ENCODE peak calls at places on chromosomes 1 and 21, in ten cellular contexts. One of them, this sample, is unnamed.

GRCh38 chr1:215262106-215262505 is 179.6 kb downstream of the KCNK2 start:
- DNase-seq in cardiac muscle cell: no peak
- DNase-seq in right lobe of liver: no peak
- DNase-seq in neural progenitor cell: no peak
- DNase-seq in mucosa of descending colon: no peak
- DNase-seq in ovary: no peak
- DNase-seq in colonic mucosa: no peak
- DNase-seq in body of pancreas: no peak
- DNase-seq in GM13977: no peak
- DNase-seq in fibroblast of lung: no peak
- DNase-seq in this sample: no peak

GRCh38 chr1:154856049-154856448 is 14.0 kb downstream of the KCNN3 start:
- DNase-seq in right lobe of liver: no peak
- DNase-seq in GM13977: no peak
- DNase-seq in ovary: no peak
- DNase-seq in fibroblast of lung: no peak
- DNase-seq in cardiac muscle cell: no peak
- DNase-seq in neural progenitor cell: peak
- DNase-seq in mucosa of descending colon: no peak
- DNase-seq in colonic mucosa: no peak
- DNase-seq in body of pancreas: no peak
- DNase-seq in this sample: no peak

GRCh38 chr1:236627717-236628116 is 23.4 kb upstream of the HEATR1 start:
- DNase-seq in GM13977: no peak
- DNase-seq in fibroblast of lung: no peak
- DNase-seq in colonic mucosa: no peak
- DNase-seq in mucosa of descending colon: no peak
- DNase-seq in body of pancreas: no peak
- DNase-seq in right lobe of liver: no peak
- DNase-seq in neural progenitor cell: no peak
- DNase-seq in cardiac muscle cell: no peak
- DNase-seq in ovary: no peak
- DNase-seq in this sample: no peak

GRCh38 chr1:203039609-203040517 is 13.6 kb downstream of the PPFIA4 start:
- DNase-seq in mucosa of descending colon: no peak
- DNase-seq in ovary: no peak
- DNase-seq in GM13977: no peak
- DNase-seq in cardiac muscle cell: no peak
- DNase-seq in neural progenitor cell: peak
- DNase-seq in body of pancreas: no peak
- DNase-seq in fibroblast of lung: no peak
- DNase-seq in right lobe of liver: no peak
- DNase-seq in colonic mucosa: no peak
- DNase-seq in this sample: peak

GRCh38 chr1:236535656-236536293 is 12.0 kb downstream of the LGALS8 start:
- DNase-seq in fibroblast of lung: no peak
- DNase-seq in mucosa of descending colon: no peak
- DNase-seq in GM13977: no peak
- DNase-seq in neural progenitor cell: no peak
- DNase-seq in ovary: no peak
- DNase-seq in colonic mucosa: no peak
- DNase-seq in body of pancreas: no peak
- DNase-seq in right lobe of liver: peak
- DNase-seq in cardiac muscle cell: no peak
- DNase-seq in this sample: no peak

GRCh38 chr1:182633657-182634281 is 29.6 kb upstream of the RGS16 start:
- DNase-seq in neural progenitor cell: peak
- DNase-seq in colonic mucosa: no peak
- DNase-seq in ovary: no peak
- DNase-seq in GM13977: no peak
- DNase-seq in body of pancreas: peak
- DNase-seq in mucosa of descending colon: peak
- DNase-seq in cardiac muscle cell: no peak
- DNase-seq in right lobe of liver: no peak
- DNase-seq in fibroblast of lung: no peak
- DNase-seq in this sample: no peak

GRCh38 chr1:221782970-221783369 is 41.1 kb upstream of the DUSP10 start:
- DNase-seq in cardiac muscle cell: no peak
- DNase-seq in body of pancreas: no peak
- DNase-seq in right lobe of liver: no peak
- DNase-seq in colonic mucosa: no peak
- DNase-seq in ovary: no peak
- DNase-seq in neural progenitor cell: no peak
- DNase-seq in mucosa of descending colon: no peak
- DNase-seq in fibroblast of lung: no peak
- DNase-seq in GM13977: no peak
- DNase-seq in this sample: no peak

GRCh38 chr1:109370712-109371270 is 26.9 kb downstream of the SORT1 start:
- DNase-seq in right lobe of liver: no peak
- DNase-seq in cardiac muscle cell: peak
- DNase-seq in mucosa of descending colon: no peak
- DNase-seq in neural progenitor cell: no peak
- DNase-seq in fibroblast of lung: peak
- DNase-seq in GM13977: no peak
- DNase-seq in colonic mucosa: no peak
- DNase-seq in ovary: no peak
- DNase-seq in body of pancreas: peak
- DNase-seq in this sample: no peak

GRCh38 chr1:196400478-196401453 is 207.5 kb downstream of the KCNT2 start:
- DNase-seq in ovary: peak
- DNase-seq in right lobe of liver: peak
- DNase-seq in body of pancreas: peak
- DNase-seq in cardiac muscle cell: peak
- DNase-seq in neural progenitor cell: no peak
- DNase-seq in GM13977: no peak
- DNase-seq in mucosa of descending colon: peak
- DNase-seq in colonic mucosa: peak
- DNase-seq in fibroblast of lung: peak
- DNase-seq in this sample: no peak

GRCh38 chr1:114369930-114370329 is 141.1 kb downstream of the TRIM33 start:
- DNase-seq in fibroblast of lung: no peak
- DNase-seq in cardiac muscle cell: peak
- DNase-seq in ovary: no peak
- DNase-seq in right lobe of liver: no peak
- DNase-seq in GM13977: no peak
- DNase-seq in mucosa of descending colon: no peak
- DNase-seq in neural progenitor cell: no peak
- DNase-seq in colonic mucosa: no peak
- DNase-seq in body of pancreas: no peak
- DNase-seq in this sample: no peak

GRCh38 chr1:175742790-175743459 is 470 bp downstream of the TNR start:
- DNase-seq in GM13977: no peak
- DNase-seq in colonic mucosa: no peak
- DNase-seq in mucosa of descending colon: peak
- DNase-seq in cardiac muscle cell: peak
- DNase-seq in body of pancreas: peak
- DNase-seq in right lobe of liver: no peak
- DNase-seq in fibroblast of lung: peak
- DNase-seq in ovary: no peak
- DNase-seq in neural progenitor cell: peak
- DNase-seq in this sample: peak

GRCh38 chr1:159983681-159984080 is 29.6 kb upstream of the SLAMF9 start:
- DNase-seq in neural progenitor cell: no peak
- DNase-seq in mucosa of descending colon: no peak
- DNase-seq in right lobe of liver: no peak
- DNase-seq in body of pancreas: no peak
- DNase-seq in ovary: no peak
- DNase-seq in colonic mucosa: peak
- DNase-seq in fibroblast of lung: no peak
- DNase-seq in GM13977: no peak
- DNase-seq in cardiac muscle cell: no peak
- DNase-seq in this sample: no peak

GRCh38 chr1:61337037-61337436 is 254.7 kb downstream of the NFIA start:
- DNase-seq in fibroblast of lung: no peak
- DNase-seq in colonic mucosa: no peak
- DNase-seq in mucosa of descending colon: no peak
- DNase-seq in GM13977: no peak
- DNase-seq in cardiac muscle cell: peak
- DNase-seq in ovary: no peak
- DNase-seq in neural progenitor cell: no peak
- DNase-seq in right lobe of liver: no peak
- DNase-seq in body of pancreas: no peak
- DNase-seq in this sample: no peak
- TF ChIP-seq CTCF in fibroblast of lung: no peak
- TF ChIP-seq CTCF in colonic mucosa: no peak
- TF ChIP-seq CTCF in mucosa of descending colon: no peak
- TF ChIP-seq CTCF in GM13977: no peak
- TF ChIP-seq CTCF in cardiac muscle cell: peak
- TF ChIP-seq CTCF in ovary: no peak
- TF ChIP-seq CTCF in neural progenitor cell: peak
- TF ChIP-seq CTCF in right lobe of liver: peak
- TF ChIP-seq CTCF in body of pancreas: no peak
- TF ChIP-seq CTCF in this sample: no peak

GRCh38 chr21:42670058-42670830 is 16.8 kb downstream of the PDE9A start:
- DNase-seq in cardiac muscle cell: no peak
- DNase-seq in fibroblast of lung: no peak
- DNase-seq in mucosa of descending colon: no peak
- DNase-seq in ovary: no peak
- DNase-seq in right lobe of liver: no peak
- DNase-seq in neural progenitor cell: no peak
- DNase-seq in colonic mucosa: no peak
- DNase-seq in body of pancreas: no peak
- DNase-seq in GM13977: no peak
- DNase-seq in this sample: no peak

GRCh38 chr21:42668620-42669019 is 15.2 kb downstream of the PDE9A start:
- DNase-seq in neural progenitor cell: no peak
- DNase-seq in colonic mucosa: no peak
- DNase-seq in ovary: no peak
- DNase-seq in fibroblast of lung: no peak
- DNase-seq in right lobe of liver: no peak
- DNase-seq in body of pancreas: no peak
- DNase-seq in GM13977: no peak
- DNase-seq in cardiac muscle cell: no peak
- DNase-seq in mucosa of descending colon: no peak
- DNase-seq in this sample: no peak

GRCh38 chr21:42670884-42671283 is 17.5 kb downstream of the PDE9A start:
- DNase-seq in cardiac muscle cell: no peak
- DNase-seq in ovary: no peak
- DNase-seq in right lobe of liver: no peak
- DNase-seq in body of pancreas: no peak
- DNase-seq in GM13977: no peak
- DNase-seq in fibroblast of lung: no peak
- DNase-seq in mucosa of descending colon: no peak
- DNase-seq in colonic mucosa: no peak
- DNase-seq in neural progenitor cell: no peak
- DNase-seq in this sample: no peak

GRCh38 chr21:42668193-42668592 is 14.8 kb downstream of the PDE9A start:
- DNase-seq in GM13977: no peak
- DNase-seq in mucosa of descending colon: no peak
- DNase-seq in cardiac muscle cell: no peak
- DNase-seq in ovary: no peak
- DNase-seq in right lobe of liver: no peak
- DNase-seq in colonic mucosa: no peak
- DNase-seq in fibroblast of lung: no peak
- DNase-seq in body of pancreas: no peak
- DNase-seq in neural progenitor cell: no peak
- DNase-seq in this sample: no peak

DNA sequence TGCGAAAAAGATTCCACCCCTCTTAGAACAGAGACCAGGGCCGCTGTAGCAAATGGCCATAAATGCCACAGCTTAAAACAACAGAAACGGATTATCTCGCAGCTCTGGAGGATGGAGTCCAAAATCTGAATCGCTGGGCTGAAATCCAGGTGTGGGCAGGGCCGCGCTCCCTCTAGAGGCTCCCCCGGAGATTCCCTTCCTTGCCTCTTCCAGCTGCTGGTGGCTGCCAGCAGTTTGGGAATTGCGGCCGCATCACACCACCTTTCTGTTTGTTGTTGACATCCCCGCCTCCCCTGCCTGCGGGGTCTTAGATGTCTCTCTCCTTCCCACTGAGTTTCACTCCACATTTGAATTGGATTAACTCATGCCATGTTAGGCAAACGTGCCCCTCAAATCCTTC is 15.6 kb downstream of the PDE9A start:
- DNase-seq in fibroblast of lung: no peak
- DNase-seq in colonic mucosa: no peak
- DNase-seq in body of pancreas: no peak
- DNase-seq in right lobe of liver: no peak
- DNase-seq in ovary: peak
- DNase-seq in GM13977: no peak
- DNase-seq in neural progenitor cell: no peak
- DNase-seq in cardiac muscle cell: peak
- DNase-seq in mucosa of descending colon: peak
- DNase-seq in this sample: no peak
- TF ChIP-seq CTCF in fibroblast of lung: no peak
- TF ChIP-seq CTCF in colonic mucosa: no peak
- TF ChIP-seq CTCF in body of pancreas: no peak
- TF ChIP-seq CTCF in right lobe of liver: peak
- TF ChIP-seq CTCF in ovary: peak
- TF ChIP-seq CTCF in GM13977: no peak
- TF ChIP-seq CTCF in neural progenitor cell: peak
- TF ChIP-seq CTCF in cardiac muscle cell: peak
- TF ChIP-seq CTCF in mucosa of descending colon: no peak
- TF ChIP-seq CTCF in this sample: no peak

GRCh38 chr1:165254376-165254775 is 102.1 kb downstream of the LMX1A start:
- DNase-seq in mucosa of descending colon: no peak
- DNase-seq in ovary: no peak
- DNase-seq in fibroblast of lung: no peak
- DNase-seq in colonic mucosa: no peak
- DNase-seq in right lobe of liver: no peak
- DNase-seq in cardiac muscle cell: no peak
- DNase-seq in body of pancreas: no peak
- DNase-seq in neural progenitor cell: no peak
- DNase-seq in GM13977: no peak
- DNase-seq in this sample: no peak
- TF ChIP-seq CTCF in mucosa of descending colon: no peak
- TF ChIP-seq CTCF in ovary: no peak
- TF ChIP-seq CTCF in fibroblast of lung: no peak
- TF ChIP-seq CTCF in colonic mucosa: no peak
- TF ChIP-seq CTCF in right lobe of liver: no peak
- TF ChIP-seq CTCF in cardiac muscle cell: no peak
- TF ChIP-seq CTCF in body of pancreas: no peak
- TF ChIP-seq CTCF in neural progenitor cell: no peak
- TF ChIP-seq CTCF in GM13977: no peak
- TF ChIP-seq CTCF in this sample: no peak

DNA sequence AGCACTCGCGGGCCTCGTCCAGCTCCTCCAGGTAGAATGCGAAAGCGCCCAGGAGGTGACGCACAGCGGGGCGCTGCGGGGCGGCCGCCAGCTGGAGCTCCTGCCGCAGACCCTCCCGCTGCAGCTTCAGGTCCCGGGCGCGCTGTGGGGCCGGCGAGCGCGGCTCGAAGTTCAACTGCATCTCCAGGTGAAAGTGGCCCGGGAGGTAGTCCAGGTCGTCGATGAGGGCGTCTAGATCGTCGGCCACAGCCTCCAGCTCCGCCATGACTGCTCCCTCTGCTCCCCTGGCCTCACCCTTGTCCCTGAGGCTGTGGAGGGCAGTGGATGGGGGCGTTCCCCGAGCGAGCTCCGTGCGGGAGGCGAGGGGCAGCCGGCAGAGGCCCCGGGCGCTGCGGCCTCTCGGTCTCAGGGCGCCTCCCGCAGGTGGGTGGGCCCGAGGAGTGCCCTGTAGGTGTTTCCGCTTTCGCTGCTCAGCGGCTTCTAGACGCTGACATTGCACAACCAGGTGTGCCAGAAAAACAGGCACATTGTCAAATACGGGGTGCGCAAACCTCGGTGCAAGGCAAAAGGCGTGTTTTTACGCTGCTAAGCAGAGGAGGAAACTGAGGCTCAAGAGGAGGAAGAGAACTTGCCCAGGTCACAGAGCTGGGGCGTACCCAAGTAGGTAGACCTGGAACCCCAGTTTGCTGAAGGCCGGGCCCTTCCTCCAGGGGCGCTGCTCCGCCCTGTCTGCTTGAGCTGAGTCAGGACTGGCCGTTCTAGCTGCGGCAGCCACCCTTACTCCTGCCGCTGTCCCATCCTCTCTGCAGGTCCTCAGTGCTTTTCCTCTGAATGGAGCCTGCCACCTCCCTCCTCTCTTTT is at the start of gene TTC22:
- DNase-seq in right lobe of liver: peak
- DNase-seq in GM13977: peak
- DNase-seq in mucosa of descending colon: peak
- DNase-seq in ovary: no peak
- DNase-seq in fibroblast of lung: no peak
- DNase-seq in colonic mucosa: peak
- DNase-seq in body of pancreas: peak
- DNase-seq in cardiac muscle cell: no peak
- DNase-seq in neural progenitor cell: peak
- DNase-seq in this sample: no peak
- TF ChIP-seq CTCF in right lobe of liver: peak
- TF ChIP-seq CTCF in GM13977: peak
- TF ChIP-seq CTCF in mucosa of descending colon: peak
- TF ChIP-seq CTCF in ovary: no peak
- TF ChIP-seq CTCF in fibroblast of lung: peak
- TF ChIP-seq CTCF in colonic mucosa: peak
- TF ChIP-seq CTCF in body of pancreas: peak
- TF ChIP-seq CTCF in cardiac muscle cell: peak
- TF ChIP-seq CTCF in neural progenitor cell: peak
- TF ChIP-seq CTCF in this sample: no peak

This sample was measured in neural crest cell.